ENCODE peak calls at places on chromosomes 3 and 15, in four cellular contexts. W is psoas muscle, F is lower lobe of right lung, R is foreskin fibroblast. M is an unnamed sample.
A peak's percentile ranks its signal among the peaks of the same experiment; 100 is the strongest.

GRCh38 chr3:134380249-134380648 is 6.0 kb upstream of the AMOTL2 start:
- DNase-seq in W (no peak), F (no peak), R (no peak), M (no peak)

GRCh38 chr15:97504031-97504430 is 456.5 kb upstream of the ARRDC4 start:
- DNase-seq in W (no peak), F (no peak), R (peak; percentile 49), M (peak; percentile 92)

GRCh38 chr3:197521277-197522182 is 34.2 kb downstream of the BDH1 start:
- DNase-seq in W (no peak), F (peak; percentile 34), R (no peak), M (no peak)

GRCh38 chr3:35932995-35933394 is 293.7 kb downstream of the ARPP21 start:
- DNase-seq in W (no peak), F (no peak), R (peak; percentile 89), M (peak; percentile 58)

GRCh38 chr3:12483364-12483763 is 916 bp upstream of the TSEN2 start:
- DNase-seq in W (no peak), F (no peak), R (no peak), M (peak; percentile 15)

GRCh38 chr3:11128682-11129632 is 25.3 kb upstream of the HRH1 start:
- DNase-seq in W (no peak), F (no peak), R (no peak), M (peak; percentile 59)

GRCh38 chr15:40114218-40114617 is 5.5 kb upstream of the BMF start:
- DNase-seq in W (no peak), F (no peak), R (no peak), M (no peak)

GRCh38 chr15:42035362-42035761 is 14.5 kb upstream of the PLA2G4E start:
- DNase-seq in W (no peak), F (no peak), R (peak; percentile 24), M (peak; percentile 99)

GRCh38 chr3:9785602-9786001 is 6.7 kb downstream of the TADA3 start:
- DNase-seq in W (no peak), F (no peak), R (no peak), M (no peak)

GRCh38 chr15:45660231-45660979 is 25.6 kb downstream of the SQOR start:
- DNase-seq in W (no peak), F (no peak), R (peak; percentile 79), M (peak; percentile 85)

GRCh38 chr15:89652666-89653065 is 2.6 kb downstream of the KIF7 start:
- DNase-seq in W (no peak), F (no peak), R (no peak), M (no peak)

GRCh38 chr3:69972672-69973071 is 26.9 kb upstream of the SAMMSON start:
- DNase-seq in W (no peak), F (no peak), R (no peak), M (no peak)

GRCh38 chr3:30347679-30348216 is 258.7 kb upstream of the TGFBR2 start:
- DNase-seq in W (no peak), F (no peak), R (peak; percentile 94), M (peak; percentile 94)

GRCh38 chr15:77840962-77841361 is 208.2 kb upstream of the LINGO1 start:
- DNase-seq in W (no peak), F (peak; percentile 34), R (peak; percentile 23), M (peak; percentile 94)

GRCh38 chr3:40128169-40128568 is 181.3 kb upstream of the EIF1B start:
- DNase-seq in W (no peak), F (no peak), R (no peak), M (no peak)

GRCh38 chr3:188006726-188007393 is 147.1 kb upstream of the LPP start:
- DNase-seq in W (peak; percentile 73), F (no peak), R (no peak), M (peak; percentile 37)

GRCh38 chr3:41673643-41674042 is 288.3 kb downstream of the ULK4 start:
- DNase-seq in W (no peak), F (no peak), R (no peak), M (no peak)

GRCh38 chr15:71091601-71092000 is 23.7 kb upstream of the THSD4 start:
- DNase-seq in W (no peak), F (no peak), R (no peak), M (no peak)

GRCh38 chr15:41180206-41180789 is 50.3 kb downstream of the EXD1 start:
- DNase-seq in W (no peak), F (no peak), R (peak; percentile 24), M (no peak)

DNA sequence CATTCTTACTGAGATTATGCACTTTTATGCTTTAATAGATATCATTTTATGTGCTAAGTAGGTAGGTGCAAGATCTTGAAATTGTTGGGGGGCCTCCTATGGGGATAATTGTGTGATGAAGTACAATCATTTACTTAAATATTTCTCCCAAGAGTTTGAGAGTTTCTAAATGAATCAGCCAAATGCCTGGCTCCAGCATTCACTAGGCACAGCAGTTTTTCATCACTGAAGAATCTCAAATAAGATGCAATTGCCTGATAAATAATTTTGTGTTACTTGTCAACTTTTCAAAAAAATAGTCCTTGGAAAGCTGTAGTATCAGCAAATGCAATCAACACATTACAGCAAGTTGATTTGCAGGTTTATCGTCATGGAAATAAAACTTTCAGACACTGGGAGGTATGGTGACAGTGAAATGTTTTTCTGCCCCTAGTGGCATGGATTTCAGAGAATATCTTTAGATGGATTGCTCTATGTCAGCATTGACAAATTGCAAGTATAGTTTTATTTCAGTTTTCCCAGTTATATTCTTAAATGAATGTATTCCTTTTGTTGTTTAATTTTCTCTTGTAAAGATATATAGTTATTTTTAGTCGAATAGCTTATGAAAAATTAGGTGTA is 167.1 kb downstream of the NEK11 start:
- DNase-seq in W (no peak), F (no peak), R (no peak), M (no peak)
- TF ChIP-seq CTCF in W (no peak), F (no peak), R (peak; percentile 5), M (no peak)

GRCh38 chr15:60933914-60934885 is 294.9 kb downstream of the RORA start:
- DNase-seq in W (no peak), F (no peak), R (no peak), M (peak; percentile 52)
- H3K4me3 ChIP-seq in W (no peak overlapping the region), F (no peak overlapping the region), R (no peak overlapping the region), M (no peak overlapping the region)

DNA sequence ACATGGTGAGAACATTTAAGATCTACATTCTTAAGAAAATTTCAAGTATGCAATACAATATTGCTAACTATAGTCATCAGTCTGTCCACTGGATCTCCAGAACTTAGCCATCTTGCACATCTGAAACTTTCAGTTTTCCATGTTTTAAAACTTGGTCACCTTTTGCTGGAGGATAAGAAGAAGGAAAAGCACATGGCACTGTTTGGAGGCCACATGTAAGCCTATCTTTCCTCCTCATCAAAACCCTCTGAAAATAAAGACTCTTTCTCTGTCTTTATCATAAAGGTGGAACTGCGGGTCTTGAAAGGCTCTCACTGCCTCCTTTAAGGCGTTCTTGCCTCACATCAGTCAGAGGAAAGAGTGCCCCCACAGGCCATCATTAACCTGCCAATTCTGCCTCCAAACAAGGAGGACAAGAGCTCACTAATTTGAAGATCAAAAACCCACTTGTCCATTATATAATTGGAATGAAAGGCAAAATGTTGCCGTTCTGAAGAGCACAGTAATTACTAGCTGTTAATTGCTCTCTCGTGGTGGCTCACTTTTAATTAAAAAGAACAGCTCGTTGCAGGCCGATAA is 157.8 kb downstream of the MECOM start:
- DNase-seq in W (no peak), F (no peak), R (no peak), M (no peak)
- TF ChIP-seq CTCF in W (no peak), F (no peak), R (no peak), M (no peak)

GRCh38 chr15:59298255-59298856 is 74.3 kb downstream of the MYO1E start:
- DNase-seq in W (no peak), F (no peak), R (no peak), M (peak; percentile 98)

GRCh38 chr15:59301527-59301926 is 71.1 kb downstream of the MYO1E start:
- DNase-seq in W (no peak), F (no peak), R (no peak), M (no peak)

GRCh38 chr15:59298876-59299275 is 73.8 kb downstream of the MYO1E start:
- DNase-seq in W (no peak), F (no peak), R (no peak), M (no peak)

GRCh38 chr15:59299919-59300617 is 72.6 kb downstream of the MYO1E start:
- DNase-seq in W (peak; percentile 75), F (peak; percentile 81), R (peak; percentile 98), M (peak; percentile 99)

DNA sequence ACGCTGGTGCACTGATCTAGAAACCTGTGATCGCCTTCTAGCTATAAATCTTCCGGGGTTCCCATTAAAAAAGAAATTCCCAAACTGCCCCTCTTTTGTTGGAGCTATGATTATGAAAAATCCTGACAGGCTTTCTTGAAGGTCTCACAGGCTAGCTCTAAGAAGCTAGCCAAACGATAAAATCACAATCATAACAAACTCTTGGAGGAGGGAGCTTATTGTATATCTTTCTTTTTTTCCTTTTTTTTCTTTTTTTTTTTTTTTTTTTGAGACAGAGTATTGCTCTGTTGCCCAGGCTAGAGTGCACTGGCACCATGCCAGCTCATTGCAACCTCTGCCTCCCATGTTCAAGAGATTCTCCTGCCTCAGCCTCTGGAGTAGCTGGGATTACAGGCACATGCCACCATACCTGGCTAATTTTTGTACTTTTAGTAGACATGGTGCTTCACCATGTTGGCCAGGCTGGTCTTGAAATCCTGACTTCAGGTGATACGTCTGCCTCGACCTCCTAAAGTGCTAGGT is 72.0 kb downstream of the MYO1E start:
- DNase-seq in W (peak; percentile 42), F (no peak), R (no peak), M (peak; percentile 46)
- H3K4me3 ChIP-seq in W (peak overlapping the region; percentile 12), F (peak overlapping the region; percentile 19), R (no peak overlapping the region), M (no peak overlapping the region)